ENCODE peak calls at places on chromosomes 12 and 14, in four cellular contexts. N is NCI-H774; L is stimulated activated CD4-positive, alpha-beta T cell treated with anti-CD3 and anti-CD28 coated beads, Interleukin-12 subunit alpha, Interleukin-12 subunit beta, amount 100 ng/mL, for 4 hours; Q is MCF 10A. T is an unnamed sample.

GRCh38 chr14:53542692-53543091 is 389.6 kb upstream of the DDHD1 start:
- DNase-seq in L (no peak), Q (peak; percentile 52), N (peak; percentile 26), T (no peak)

GRCh38 chr14:104563742-104564615 is 15.6 kb upstream of the C14orf180 start:
- DNase-seq in L (peak; percentile 61), Q (peak; percentile 59), N (peak; percentile 11), T (peak; percentile 62)

GRCh38 chr12:27818421-27818918 is 38.4 kb upstream of the MANSC4 start:
- DNase-seq in N (peak; percentile 45), L (no peak), Q (no peak), T (peak; percentile 29)

GRCh38 chr14:76773956-76774355 is 12.7 kb downstream of the VASH1 start:
- DNase-seq in Q (no peak), N (no peak), L (no peak), T (no peak)

GRCh38 chr12:117980621-117981020 is 11.8 kb upstream of the KSR2 start:
- DNase-seq in L (no peak), N (no peak), Q (peak; percentile 53), T (no peak)

GRCh38 chr12:22480016-22480415 is 64.3 kb downstream of the C2CD5 start:
- DNase-seq in L (no peak), Q (no peak), N (no peak), T (no peak)

GRCh38 chr12:72094490-72094889 is 155.8 kb downstream of the TPH2 start:
- DNase-seq in N (peak; percentile 62), Q (no peak), L (no peak), T (peak; percentile 76)

GRCh38 chr14:26702721-26703250 is 105.0 kb upstream of the NOVA1 start:
- DNase-seq in N (no peak), Q (no peak), L (no peak), T (no peak)

GRCh38 chr14:98174031-98174430 is 1098.0 kb downstream of the BCL11B start:
- DNase-seq in N (no peak), L (no peak), Q (no peak), T (no peak)

GRCh38 chr14:50396636-50397460 is at the start of gene CDKL1:
- DNase-seq in L (peak; percentile 56), Q (peak; percentile 76), N (no peak), T (peak; percentile 82)

GRCh38 chr12:123354600-123354999 is 10.0 kb downstream of the SBNO1 start:
- DNase-seq in L (no peak), N (no peak), Q (no peak), T (no peak)

GRCh38 chr14:60722163-60722835 is 1.9 kb downstream of the SIX4 start:
- DNase-seq in L (peak; percentile 16), Q (peak; percentile 73), N (no peak), T (peak; percentile 79)

GRCh38 chr14:52266782-52267181 is 716 bp upstream of the PTGDR start:
- DNase-seq in L (no peak), Q (peak; percentile 16), N (no peak), T (no peak)

GRCh38 chr12:84653482-84653881 is 259.1 kb downstream of the SLC6A15 start:
- DNase-seq in N (no peak), L (no peak), Q (no peak), T (no peak)

GRCh38 chr12:79858518-79858917 is 76.4 kb downstream of the PPP1R12A start:
- DNase-seq in N (no peak), Q (no peak), L (no peak), T (no peak)

GRCh38 chr12:131896811-131897270 is 2.4 kb downstream of the ULK1 start:
- DNase-seq in L (no peak), N (no peak), Q (no peak), T (no peak)

GRCh38 chr12:104022816-104023215 is 27.2 kb downstream of the GLT8D2 start:
- DNase-seq in L (no peak), N (no peak), Q (no peak), T (no peak)

GRCh38 chr12:108649668-108650067 is 16.0 kb upstream of the SELPLG start:
- DNase-seq in N (no peak), L (no peak), Q (peak; percentile 41), T (no peak)

GRCh38 chr14:89617471-89618291 is 200.6 kb upstream of the FOXN3 start:
- DNase-seq in N (no peak), Q (peak; percentile 7), L (no peak), T (no peak)

GRCh38 chr12:19018302-19018980 is 111.1 kb upstream of the PLEKHA5 start:
- DNase-seq in Q (peak; percentile 55), L (no peak), N (no peak), T (no peak)

GRCh38 chr12:2454778-2455177 is 340.0 kb upstream of the FKBP4 start:
- DNase-seq in L (no peak), Q (no peak), N (no peak), T (no peak)

GRCh38 chr12:131147894-131148293 is 194.2 kb downstream of the ADGRD1 start:
- DNase-seq in Q (no peak), N (no peak), L (no peak), T (no peak)

GRCh38 chr12:53098354-53098981 is 1.0 kb downstream of the IGFBP6 start:
- DNase-seq in L (no peak), N (no peak), Q (peak; percentile 71), T (no peak)

GRCh38 chr14:104977681-104978647 is at the start of gene AHNAK2:
- DNase-seq in L (peak; percentile 58), Q (peak; percentile 76), N (peak; percentile 65), T (peak; percentile 67)

GRCh38 chr12:42978718-42979117 is 389.2 kb upstream of the PRICKLE1 start:
- DNase-seq in Q (no peak), N (no peak), L (no peak), T (no peak)

GRCh38 chr12:28164644-28165313 is 25.5 kb upstream of the CCDC91 start:
- DNase-seq in N (no peak), L (no peak), Q (peak; percentile 7), T (no peak)

GRCh38 chr12:45327823-45328383 is 112.0 kb downstream of the ANO6 start:
- DNase-seq in Q (no peak), N (no peak), L (no peak), T (no peak)

GRCh38 chr12:132419612-132420237 is 70.2 kb upstream of the FBRSL1 start:
- DNase-seq in Q (no peak), L (no peak), N (no peak), T (no peak)

GRCh38 chr14:69532561-69533335 is 41.9 kb downstream of the CCDC177 start:
- DNase-seq in Q (peak; percentile 20), L (no peak), N (no peak), T (no peak)

GRCh38 chr14:54435500-54435981 is 5.6 kb downstream of the CNIH1 start:
- DNase-seq in Q (peak; percentile 30), N (no peak), L (peak; percentile 6), T (no peak)

GRCh38 chr12:123064885-123065619 is 84.6 kb downstream of the ARL6IP4 start:
- DNase-seq in L (no peak), Q (no peak), N (peak; percentile 75), T (no peak)

GRCh38 chr14:56811596-56812363 is 1.5 kb upstream of the OTX2 start:
- DNase-seq in Q (no peak), L (no peak), N (no peak), T (no peak)

GRCh38 chr14:99137001-99137700 is 134.8 kb downstream of the BCL11B start:
- DNase-seq in Q (no peak), L (no peak), N (no peak), T (no peak)

GRCh38 chr14:77315115-77315944 is 5.4 kb downstream of the POMT2 start:
- DNase-seq in Q (no peak), L (no peak), N (no peak), T (no peak)